ENCODE peak calls at places on chromosomes 2 and 18, in seven cellular contexts. C is upper lobe of left lung, W is heart left ventricle, U is IMR-90, T is H1, X is prostate gland, Z is NB4. O is an unnamed sample.

GRCh38 chr2:231364961-231365810 is 30.3 kb upstream of the B3GNT7 start:
- DNase-seq in T (no peak), Z (no peak), C (no peak), X (no peak), W (no peak), U (peak), O (peak)

GRCh38 chr2:5236308-5236707 is 455.9 kb upstream of the SOX11 start:
- DNase-seq in Z (no peak), X (no peak), T (no peak), W (no peak), C (no peak), U (no peak), O (no peak)

GRCh38 chr2:70450641-70451250 is 102.9 kb downstream of the TGFA start:
- DNase-seq in T (no peak), W (no peak), Z (no peak), C (no peak), X (no peak), U (no peak), O (no peak)

GRCh38 chr2:168804214-168804613 is 1.8 kb downstream of the NOSTRIN start:
- DNase-seq in W (peak), U (no peak), Z (no peak), C (no peak), X (no peak), T (no peak), O (no peak)

GRCh38 chr18:79922971-79923411 is 28.5 kb downstream of the SLC66A2 start:
- DNase-seq in X (no peak), Z (no peak), U (no peak), C (no peak), W (peak), T (no peak), O (no peak)

GRCh38 chr2:227503433-227504406 is 31.8 kb downstream of the AGFG1 start:
- DNase-seq in U (peak), C (no peak), Z (peak), T (no peak), W (no peak), X (no peak), O (peak)

GRCh38 chr18:51559902-51560287 is 362.4 kb upstream of the MEX3C start:
- DNase-seq in Z (no peak), C (no peak), W (no peak), T (no peak), X (no peak), U (no peak), O (no peak)

GRCh38 chr2:168583064-168583709 is 127.1 kb downstream of the CERS6 start:
- DNase-seq in Z (no peak), T (no peak), W (no peak), U (peak), X (no peak), C (no peak), O (no peak)

GRCh38 chr18:58842978-58843661 is 21.6 kb upstream of the ZNF532 start:
- DNase-seq in X (no peak), T (no peak), Z (no peak), U (no peak), C (no peak), W (peak), O (no peak)

GRCh38 chr2:179096090-179096489 is 46.2 kb upstream of the CCDC141 start:
- DNase-seq in Z (no peak), U (no peak), W (no peak), X (no peak), C (no peak), T (no peak), O (no peak)

GRCh38 chr2:60844105-60844504 is 37.3 kb upstream of the REL start:
- DNase-seq in U (no peak), C (no peak), X (no peak), W (no peak), T (no peak), Z (no peak), O (no peak)

GRCh38 chr2:16250886-16251285 is 310.5 kb downstream of the MYCN start:
- DNase-seq in Z (no peak), W (no peak), X (peak), U (no peak), T (no peak), C (no peak), O (no peak)

GRCh38 chr2:230650585-230651137 is 62.0 kb upstream of the CAB39 start:
- DNase-seq in T (no peak), Z (no peak), U (no peak), W (no peak), C (no peak), X (no peak), O (no peak)

GRCh38 chr2:165277295-165277694 is 38.1 kb downstream of the SCN2A start:
- DNase-seq in W (no peak), X (no peak), C (no peak), Z (no peak), U (peak), T (no peak), O (no peak)

GRCh38 chr18:23719634-23720201 is 30.5 kb downstream of the LAMA3 start:
- DNase-seq in C (no peak), W (no peak), X (no peak), T (peak), U (peak), Z (no peak), O (peak)

GRCh38 chr2:174666786-174667369 is 69.3 kb upstream of the WIPF1 start:
- DNase-seq in Z (peak), T (no peak), X (no peak), C (no peak), U (no peak), W (no peak), O (no peak)

GRCh38 chr2:237092506-237092905 is 6.8 kb downstream of the COPS8 start:
- DNase-seq in T (no peak), X (no peak), W (no peak), C (no peak), Z (no peak), U (no peak), O (no peak)

GRCh38 chr2:43576983-43577892 is 18.6 kb downstream of the THADA start:
- DNase-seq in U (peak), W (no peak), T (no peak), X (peak), Z (peak), C (no peak), O (peak)

GRCh38 chr2:39059366-39059952 is 61.4 kb downstream of the SOS1 start:
- DNase-seq in W (no peak), U (peak), X (no peak), C (no peak), Z (peak), T (no peak), O (no peak)

GRCh38 chr18:79380816-79381806 is 14.6 kb upstream of the NFATC1 start:
- DNase-seq in U (peak), T (no peak), C (peak), W (peak), X (peak), Z (peak), O (no peak)

GRCh38 chr18:45671366-45671765 is 52.6 kb upstream of the SLC14A1 start:
- DNase-seq in W (no peak), X (no peak), C (no peak), T (no peak), Z (peak), U (no peak), O (no peak)

GRCh38 chr18:9000736-9001135 is 101.8 kb upstream of the NDUFV2 start:
- DNase-seq in T (no peak), U (peak), Z (no peak), W (no peak), C (no peak), X (no peak), O (no peak)

GRCh38 chr2:70041666-70042065 is 45.6 kb upstream of the PCBP1 start:
- DNase-seq in T (no peak), X (no peak), Z (no peak), W (no peak), U (peak), C (no peak), O (peak)

GRCh38 chr18:26746284-26747130 is 119.0 kb downstream of the AQP4 start:
- DNase-seq in W (no peak), X (no peak), T (no peak), Z (no peak), C (no peak), U (no peak), O (no peak)

GRCh38 chr2:69086466-69086865 is 73.5 kb downstream of the ANTXR1 start:
- DNase-seq in X (no peak), C (no peak), T (no peak), U (no peak), Z (no peak), W (no peak), O (no peak)

GRCh38 chr2:32745191-32745590 is 117.3 kb downstream of the TTC27 start:
- DNase-seq in T (no peak), X (no peak), Z (no peak), C (no peak), W (no peak), U (peak), O (no peak)

GRCh38 chr2:145186303-145186702 is 666.4 kb upstream of the ZEB2 start:
- DNase-seq in U (peak), X (no peak), Z (peak), W (peak), C (no peak), T (no peak), O (no peak)

GRCh38 chr2:152471013-152471412 is 136.0 kb downstream of the FMNL2 start:
- DNase-seq in U (no peak), T (no peak), C (no peak), Z (no peak), X (no peak), W (no peak), O (no peak)

GRCh38 chr2:68559692-68560091 is 83.7 kb upstream of the PROKR1 start:
- DNase-seq in C (no peak), T (no peak), X (no peak), U (peak), Z (no peak), W (no peak), O (no peak)

GRCh38 chr2:215450188-215451011 is 14.5 kb upstream of the FN1 start:
- DNase-seq in X (no peak), Z (no peak), T (no peak), W (no peak), C (no peak), U (no peak), O (no peak)

GRCh38 chr2:192267484-192267883 is 72.8 kb upstream of the TMEFF2 start:
- DNase-seq in U (peak), W (no peak), C (no peak), Z (no peak), T (no peak), X (no peak), O (peak)

GRCh38 chr18:44033144-44033543 is 647.5 kb upstream of the SETBP1 start:
- DNase-seq in X (no peak), Z (no peak), C (no peak), U (no peak), T (no peak), W (no peak), O (no peak)

GRCh38 chr2:224999784-225000183 is 42.5 kb downstream of the DOCK10 start:
- DNase-seq in Z (no peak), W (no peak), U (no peak), X (no peak), C (no peak), T (no peak), O (no peak)

DNA sequence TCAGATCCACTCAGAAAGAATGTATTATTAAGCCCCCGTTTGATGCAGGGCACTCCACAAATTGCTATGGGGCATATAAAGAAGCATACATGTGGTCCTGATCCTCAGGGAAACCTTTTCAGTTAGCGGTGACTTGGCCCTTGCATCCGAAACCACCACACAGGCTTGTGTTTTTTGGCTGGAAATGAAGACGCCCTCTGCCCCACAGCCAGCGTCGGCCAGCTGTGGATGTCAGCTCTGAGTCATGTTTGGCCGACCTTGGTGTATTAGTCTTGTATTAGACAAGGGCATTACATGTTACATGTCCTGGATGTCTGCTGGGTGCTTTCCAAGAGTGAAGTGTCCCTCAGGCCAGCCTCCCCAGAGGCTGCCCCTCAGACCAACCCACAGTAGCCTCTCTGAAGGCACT is 107.6 kb upstream of the MAP3K20 start:
- DNase-seq in C (peak), X (no peak), U (peak), W (peak), Z (no peak), T (no peak), O (peak)
- TF ChIP-seq POLR2A in C (no peak), X (no peak), U (no peak), W (no peak), Z (no peak), T (no peak), O (no peak)

GRCh38 chr2:19868705-19869550 is 32.9 kb downstream of the TTC32 start:
- DNase-seq in C (peak), X (no peak), T (no peak), U (no peak), W (peak), Z (peak), O (no peak)
- TF ChIP-seq POLR2A in C (peak), X (no peak), T (no peak), U (no peak), W (no peak), Z (no peak), O (no peak)

GRCh38 chr2:9764153-9764778 is 79.0 kb upstream of the TAF1B start:
- DNase-seq in U (no peak), C (no peak), Z (peak), X (no peak), W (no peak), T (no peak), O (no peak)

GRCh38 chr2:9761547-9761946 is 81.7 kb upstream of the TAF1B start:
- DNase-seq in W (peak), C (no peak), X (no peak), U (no peak), Z (no peak), T (no peak), O (no peak)

GRCh38 chr2:9763356-9764152 is 79.7 kb upstream of the TAF1B start:
- DNase-seq in Z (no peak), X (no peak), C (no peak), T (no peak), W (no peak), U (peak), O (no peak)

GRCh38 chr2:9760911-9761228 is 82.4 kb upstream of the TAF1B start:
- DNase-seq in X (no peak), W (no peak), C (no peak), T (no peak), U (no peak), Z (peak), O (no peak)

GRCh38 chr2:9762941-9763340 is 80.3 kb upstream of the TAF1B start:
- DNase-seq in W (no peak), T (no peak), Z (no peak), U (no peak), C (no peak), X (no peak), O (no peak)
- TF ChIP-seq POLR2A in W (no peak), T (no peak), Z (no peak), U (no peak), C (no peak), X (no peak), O (no peak)

DNA sequence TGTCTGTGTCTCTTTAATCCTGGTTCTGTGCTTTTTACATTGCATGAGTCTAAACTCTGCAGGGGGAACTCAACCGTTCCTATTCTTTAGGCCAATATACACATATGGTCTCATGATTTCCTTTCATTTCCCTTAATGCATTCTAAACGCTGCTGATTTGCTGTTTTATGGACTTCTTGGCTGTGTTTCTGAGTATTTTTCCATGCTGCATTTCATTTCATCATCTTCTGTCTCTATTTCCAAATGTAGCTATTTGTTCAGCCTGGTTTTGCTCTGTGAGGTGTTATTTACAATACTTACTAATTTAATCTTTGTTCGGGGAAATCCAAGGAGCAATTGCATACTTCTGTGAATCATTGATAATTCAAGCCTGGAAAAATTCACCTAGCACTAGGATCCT is 897.2 kb downstream of the TSN start:
- DNase-seq in X (no peak), C (no peak), Z (no peak), T (no peak), W (no peak), U (no peak), O (no peak)
- TF ChIP-seq POLR2A in X (no peak), C (no peak), Z (no peak), T (no peak), W (no peak), U (no peak), O (no peak)

DNA sequence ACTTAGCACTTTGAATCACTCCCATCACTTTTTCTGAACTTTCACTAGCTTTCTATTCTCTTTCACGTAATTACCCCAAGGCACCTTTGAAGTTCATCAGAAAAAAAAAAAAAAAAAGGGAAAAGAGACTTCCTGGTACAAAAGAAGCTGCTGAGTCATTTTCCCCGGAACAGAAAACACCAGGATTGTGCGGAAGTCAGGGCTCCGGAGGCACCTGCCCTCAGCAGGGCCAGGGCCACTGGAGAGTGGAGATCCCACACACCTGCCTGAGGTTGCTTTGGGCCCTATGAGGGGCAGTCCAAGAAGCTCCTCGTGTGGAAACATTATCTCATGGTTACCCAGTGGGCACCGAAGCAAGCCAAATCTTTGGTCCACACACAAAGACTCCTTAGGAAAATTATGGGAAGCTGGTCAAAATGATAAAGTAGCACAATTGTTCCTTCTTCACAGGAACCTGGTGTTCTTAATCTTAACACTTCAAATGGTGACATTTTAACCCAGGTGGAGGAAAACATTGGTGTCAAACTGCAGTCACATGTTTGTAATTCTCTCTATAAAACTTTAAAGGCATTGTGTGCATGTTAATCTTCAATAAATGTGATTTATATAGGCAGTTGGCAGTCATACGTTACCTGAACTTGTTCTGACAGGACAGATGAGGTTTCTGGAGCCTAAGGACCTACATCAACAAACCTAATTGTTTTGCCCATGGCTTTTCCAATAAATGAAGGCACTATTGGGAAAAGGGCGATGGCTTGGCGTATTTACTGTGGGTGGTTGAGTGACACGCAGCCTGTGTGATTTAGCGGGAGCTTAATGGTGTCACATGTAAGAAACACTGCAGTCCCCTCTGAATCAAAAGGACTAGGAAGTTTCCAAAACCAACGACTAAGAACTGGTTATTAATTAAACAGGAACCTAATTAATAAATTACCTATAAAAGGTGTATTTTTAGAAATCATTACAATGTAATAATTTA is 23.4 kb upstream of the FAM110C start:
- DNase-seq in U (no peak), Z (no peak), C (no peak), X (peak), T (no peak), W (no peak), O (no peak)
- TF ChIP-seq POLR2A in U (no peak), Z (no peak), C (no peak), X (no peak), T (no peak), W (no peak), O (no peak)

GRCh38 chr2:28395334-28396061 is 2.8 kb downstream of the FOSL2 start:
- DNase-seq in X (peak), Z (peak), C (no peak), U (peak), W (peak), T (no peak), O (no peak)

GRCh38 chr2:28394997-28395333 is 2.3 kb downstream of the FOSL2 start:
- DNase-seq in T (no peak), W (no peak), U (no peak), C (no peak), Z (peak), X (no peak), O (no peak)

GRCh38 chr2:28392297-28393114 is at the start of gene FOSL2:
- DNase-seq in W (peak), U (peak), C (peak), T (peak), Z (peak), X (peak), O (peak)

GRCh38 chr2:28393115-28393836 is 618 bp downstream of the FOSL2 start:
- DNase-seq in W (peak), Z (peak), U (peak), T (no peak), X (peak), C (peak), O (no peak)

GRCh38 chr2:28394331-28394877 is 1.7 kb downstream of the FOSL2 start:
- DNase-seq in X (peak), U (peak), Z (peak), T (no peak), C (peak), W (peak), O (no peak)
- TF ChIP-seq POLR2A in X (peak), U (peak), Z (no peak), T (no peak), C (peak), W (peak), O (no peak)

GRCh38 chr2:219125225-219125885 is 35.3 kb downstream of the NHEJ1 start:
- DNase-seq in Z (peak), W (no peak), U (peak), X (no peak), C (no peak), T (no peak), O (peak)

GRCh38 chr2:219123356-219124143 is 37.1 kb downstream of the NHEJ1 start:
- DNase-seq in U (no peak), Z (no peak), W (no peak), X (no peak), T (no peak), C (no peak), O (no peak)

GRCh38 chr2:219126555-219126954 is 34.1 kb downstream of the NHEJ1 start:
- DNase-seq in U (no peak), T (no peak), Z (no peak), X (peak), W (no peak), C (no peak), O (no peak)

GRCh38 chr2:219125886-219126270 is 34.7 kb downstream of the NHEJ1 start:
- DNase-seq in U (no peak), T (no peak), W (no peak), X (no peak), C (no peak), Z (no peak), O (no peak)

DNA sequence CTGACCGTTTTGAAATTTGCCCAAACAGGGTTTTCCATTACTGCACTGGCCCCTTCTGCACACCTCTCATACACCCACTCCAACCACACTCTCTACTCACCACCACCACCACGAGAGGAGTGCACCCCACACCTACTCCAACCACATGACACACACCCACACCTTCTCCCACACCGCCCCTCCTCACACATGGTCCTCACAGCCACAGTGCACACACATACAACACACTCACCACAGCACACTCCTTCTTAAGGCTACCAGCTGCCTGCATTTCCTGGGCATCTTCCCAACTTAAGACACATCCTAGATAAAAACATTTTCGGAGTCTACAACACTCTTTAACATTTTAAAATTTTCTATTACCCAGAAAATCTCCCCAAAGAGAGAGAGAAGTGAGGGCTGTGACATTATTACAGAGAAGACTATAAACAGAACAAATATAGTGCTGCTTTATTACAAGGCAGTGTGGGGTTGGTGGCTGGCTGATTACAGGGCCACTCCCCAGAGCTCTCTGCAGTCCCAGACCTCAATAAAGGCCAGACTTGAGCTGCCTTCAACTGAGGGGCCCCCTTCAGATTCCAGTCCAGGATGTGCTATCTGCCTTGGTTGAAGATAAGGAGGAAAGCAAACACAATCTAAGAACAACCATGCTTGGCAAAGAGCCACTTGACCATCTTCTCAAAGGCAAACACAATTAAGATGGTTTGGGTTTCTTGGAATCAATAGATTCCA is 36.1 kb downstream of the NHEJ1 start:
- DNase-seq in X (no peak), C (no peak), W (no peak), U (peak), T (no peak), Z (peak), O (no peak)
- TF ChIP-seq POLR2A in X (no peak), C (no peak), W (no peak), U (no peak), T (no peak), Z (no peak), O (no peak)

O was measured in H54.